ENCODE peak calls at places on chromosome 14, in eight cellular contexts. P is sigmoid colon, X is GM12878, T is HepG2, O is transverse colon, R is stomach, V is A549, J is K562. D is an unnamed sample.

GRCh38 chr14:73870525-73871235 is 16.0 kb upstream of the ZNF410 start:
- DNase-seq in P (no peak), X (no peak), T (no peak), O (no peak), R (no peak), V (no peak), J (no peak), D (no peak)

GRCh38 chr14:104223810-104224515 is 85.6 kb downstream of the KIF26A start:
- DNase-seq in P (no peak), X (no peak), T (no peak), O (peak), R (no peak), V (no peak), J (no peak), D (peak)

GRCh38 chr14:100408350-100409015 is 85.3 kb downstream of the SLC25A47 start:
- DNase-seq in P (no peak), X (no peak), T (no peak), O (no peak), R (no peak), V (peak), J (peak), D (peak)

GRCh38 chr14:73796881-73797539 is 54.6 kb upstream of the PTGR2 start:
- DNase-seq in P (peak), X (no peak), T (no peak), O (no peak), R (no peak), V (no peak), J (no peak), D (no peak)

GRCh38 chr14:59688224-59689170 is 111.9 kb upstream of the CCDC175 start:
- DNase-seq in P (no peak), X (no peak), T (peak), O (peak), R (peak), V (peak), J (peak), D (no peak)

GRCh38 chr14:94889520-94890312 is 119.8 kb upstream of the GSC start:
- DNase-seq in P (no peak), X (no peak), T (no peak), O (no peak), R (no peak), V (no peak), J (no peak), D (no peak)

GRCh38 chr14:54135804-54136280 is 179.2 kb upstream of the BMP4 start:
- DNase-seq in P (no peak), X (no peak), T (peak), O (no peak), R (no peak), V (no peak), J (no peak), D (no peak)

GRCh38 chr14:21192875-21193535 is 37.1 kb upstream of the OR5AU1 start:
- DNase-seq in P (no peak), X (no peak), T (no peak), O (no peak), R (no peak), V (no peak), J (no peak), D (no peak)

GRCh38 chr14:57578427-57579220 is 85.0 kb upstream of the CCDC198 start:
- DNase-seq in P (no peak), X (no peak), T (no peak), O (no peak), R (no peak), V (no peak), J (no peak), D (no peak)

GRCh38 chr14:57573193-57573592 is 79.5 kb upstream of the CCDC198 start:
- DNase-seq in P (no peak), X (no peak), T (no peak), O (no peak), R (no peak), V (no peak), J (no peak), D (no peak)

GRCh38 chr14:57575482-57575881 is 81.8 kb upstream of the CCDC198 start:
- DNase-seq in P (no peak), X (no peak), T (no peak), O (no peak), R (no peak), V (no peak), J (no peak), D (no peak)

GRCh38 chr14:57576498-57576897 is 82.8 kb upstream of the CCDC198 start:
- DNase-seq in P (no peak), X (no peak), T (no peak), O (no peak), R (no peak), V (no peak), J (no peak), D (no peak)

DNA sequence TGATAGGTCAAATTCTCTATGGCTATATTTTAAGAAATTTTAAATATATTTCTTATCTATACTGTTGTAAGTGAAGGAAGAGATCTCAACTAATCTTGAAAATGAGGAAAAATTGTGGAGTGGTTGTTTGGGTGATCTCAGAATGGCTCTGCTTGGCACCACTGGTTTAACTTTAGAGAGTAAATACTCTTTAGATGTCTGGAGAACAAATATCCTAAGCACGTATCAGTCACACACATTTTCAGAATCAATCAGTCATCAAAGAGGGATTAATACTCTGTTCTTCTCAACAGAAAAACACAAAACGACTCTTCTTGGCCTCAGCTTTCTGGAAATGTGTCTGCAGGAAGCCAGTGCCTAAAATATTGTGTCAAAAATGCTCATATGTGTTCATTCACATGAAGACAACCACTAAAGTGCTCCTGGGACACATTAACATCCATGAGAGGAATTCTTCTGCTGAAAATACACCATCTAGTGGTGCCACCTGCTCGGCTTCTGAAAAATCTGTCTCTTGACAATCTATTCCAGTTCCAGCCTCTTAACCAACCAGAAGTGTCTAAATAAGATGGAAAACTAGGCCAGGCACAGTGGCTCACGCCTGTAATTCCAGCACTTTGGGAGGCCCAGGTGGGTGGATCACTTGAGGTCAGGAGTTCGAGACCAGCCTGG is 81.1 kb upstream of the CCDC198 start:
- DNase-seq in P (no peak), X (no peak), T (peak), O (no peak), R (no peak), V (no peak), J (no peak), D (no peak)
- TF ChIP-seq EP300 in P (no peak), X (no peak), T (no peak), O (no peak), R (no peak), V (no peak), J (no peak), D (no peak)

DNA sequence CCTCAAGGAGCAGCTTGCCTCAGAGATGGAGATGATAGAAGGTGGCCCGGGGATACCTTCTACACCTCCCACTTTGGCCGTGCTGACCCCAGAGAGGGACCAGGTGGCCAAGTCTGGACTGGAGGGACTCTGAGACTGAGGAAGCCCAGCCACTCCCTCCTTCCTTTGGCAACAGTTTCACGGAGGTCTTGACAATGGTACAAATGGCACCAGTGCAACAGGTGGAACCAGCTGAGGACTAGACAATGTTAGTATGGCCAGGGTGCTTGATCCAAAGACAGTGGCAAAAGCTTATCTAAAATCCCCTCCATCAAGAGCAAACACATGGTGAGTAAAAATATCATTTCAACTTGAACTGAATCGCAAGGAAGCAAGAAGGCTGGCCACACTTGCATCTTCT is 117.4 kb downstream of the FOXN3 start:
- DNase-seq in P (no peak), X (no peak), T (no peak), O (no peak), R (no peak), V (no peak), J (no peak), D (no peak)
- TF ChIP-seq EP300 in P (no peak), X (no peak), T (no peak), O (no peak), R (no peak), V (no peak), J (no peak), D (no peak)

GRCh38 chr14:76131071-76131985 is 20.4 kb upstream of the GPATCH2L start:
- DNase-seq in P (no peak), X (no peak), T (no peak), O (no peak), R (no peak), V (no peak), J (no peak), D (no peak)

GRCh38 chr14:76129851-76130576 is 21.7 kb upstream of the GPATCH2L start:
- DNase-seq in P (no peak), X (no peak), T (no peak), O (no peak), R (no peak), V (no peak), J (no peak), D (no peak)

GRCh38 chr14:76136476-76137160 is 15.1 kb upstream of the GPATCH2L start:
- DNase-seq in P (no peak), X (no peak), T (no peak), O (no peak), R (no peak), V (no peak), J (peak), D (no peak)

GRCh38 chr14:76135722-76136121 is 16.0 kb upstream of the GPATCH2L start:
- DNase-seq in P (no peak), X (no peak), T (no peak), O (no peak), R (no peak), V (no peak), J (no peak), D (no peak)

DNA sequence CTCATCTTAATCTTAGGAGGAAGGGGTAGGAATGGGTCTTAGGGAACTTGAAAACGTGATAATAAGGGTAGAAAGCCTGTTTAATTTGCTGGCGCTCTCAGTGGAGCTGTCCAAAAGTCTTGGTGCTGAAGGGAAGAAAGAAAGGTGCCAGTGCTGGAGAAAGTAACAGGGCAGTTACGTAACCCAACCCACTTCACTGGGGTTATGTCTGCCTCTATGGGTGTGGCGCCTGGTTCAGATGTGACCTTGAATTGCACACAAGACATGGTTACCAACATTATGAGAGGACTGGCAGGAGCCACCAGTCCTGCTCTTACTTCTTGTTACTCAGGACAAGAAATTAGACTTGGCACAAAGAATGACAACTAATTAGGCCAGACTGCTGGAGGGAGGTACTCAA is 18.6 kb upstream of the GPATCH2L start:
- DNase-seq in P (no peak), X (no peak), T (peak), O (no peak), R (no peak), V (no peak), J (peak), D (no peak)
- TF ChIP-seq EP300 in P (no peak), X (no peak), T (no peak), O (no peak), R (no peak), V (no peak), J (no peak), D (no peak)

GRCh38 chr14:34701808-34702207 is 12.6 kb downstream of the CFL2 start:
- DNase-seq in P (no peak), X (no peak), T (no peak), O (no peak), R (no peak), V (no peak), J (no peak), D (no peak)

GRCh38 chr14:34699873-34700621 is 14.3 kb downstream of the CFL2 start:
- DNase-seq in P (no peak), X (no peak), T (peak), O (no peak), R (no peak), V (peak), J (no peak), D (no peak)

DNA sequence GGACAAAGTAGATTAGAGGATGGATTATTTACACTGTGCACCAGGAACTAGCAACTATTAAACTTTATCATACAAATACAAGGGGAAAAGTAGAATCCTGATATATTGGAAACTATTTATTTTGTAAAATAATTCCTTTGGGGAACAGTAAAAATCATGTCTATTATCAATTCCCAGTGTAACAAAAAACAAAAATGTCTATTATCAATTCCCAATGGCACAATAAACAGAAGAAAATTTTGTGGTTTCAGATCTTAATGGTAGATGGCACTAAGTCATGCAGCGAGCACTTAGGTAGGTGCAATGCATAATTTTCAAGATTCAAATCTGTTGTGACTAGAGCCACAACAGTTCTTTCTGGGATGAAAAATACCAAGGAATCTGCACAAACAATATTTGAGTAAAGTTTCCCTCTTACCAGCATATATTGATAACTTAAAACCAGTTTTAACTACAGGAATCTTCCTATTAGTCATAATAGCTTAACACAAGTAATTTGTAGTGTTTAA is 13.7 kb downstream of the CFL2 start:
- DNase-seq in P (no peak), X (no peak), T (no peak), O (no peak), R (no peak), V (no peak), J (no peak), D (no peak)
- TF ChIP-seq EP300 in P (no peak), X (no peak), T (no peak), O (no peak), R (no peak), V (no peak), J (no peak), D (no peak)

DNA sequence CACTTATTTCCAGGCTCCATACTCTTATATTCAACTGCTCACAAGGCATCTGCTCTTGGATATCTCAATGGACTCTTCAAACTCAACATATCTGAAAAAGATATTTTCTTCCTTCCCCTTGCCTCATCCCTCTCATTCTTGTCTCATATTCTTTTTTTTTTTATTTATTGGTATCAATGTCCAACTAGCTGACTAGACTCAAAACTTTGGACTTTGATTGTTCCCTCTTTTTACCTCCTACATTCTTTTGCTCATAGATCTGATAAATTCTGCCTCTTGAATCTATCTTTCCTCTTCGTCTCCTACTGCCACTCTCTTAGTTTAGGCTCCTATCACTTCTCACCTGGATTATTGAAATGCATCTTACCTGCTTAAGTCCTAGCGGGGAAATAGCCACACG is 25.8 kb downstream of the ARF6 start:
- DNase-seq in P (no peak), X (no peak), T (no peak), O (no peak), R (no peak), V (no peak), J (no peak), D (no peak)
- TF ChIP-seq EP300 in P (no peak), X (no peak), T (no peak), O (no peak), R (no peak), V (no peak), J (no peak), D (no peak)

GRCh38 chr14:70032447-70032846 is 153.2 kb downstream of the SMOC1 start:
- DNase-seq in P (no peak), X (no peak), T (peak), O (no peak), R (no peak), V (peak), J (no peak), D (no peak)
- TF ChIP-seq EP300 in P (no peak), X (no peak), T (no peak), O (no peak), R (no peak), V (no peak), J (no peak), D (no peak)

GRCh38 chr14:68541128-68541896 is 251.6 kb downstream of the ZFP36L1 start:
- DNase-seq in P (no peak), X (no peak), T (no peak), O (no peak), R (no peak), V (no peak), J (no peak), D (no peak)
- TF ChIP-seq EP300 in P (no peak), X (no peak), T (no peak), O (no peak), R (no peak), V (no peak), J (no peak), D (no peak)

DNA sequence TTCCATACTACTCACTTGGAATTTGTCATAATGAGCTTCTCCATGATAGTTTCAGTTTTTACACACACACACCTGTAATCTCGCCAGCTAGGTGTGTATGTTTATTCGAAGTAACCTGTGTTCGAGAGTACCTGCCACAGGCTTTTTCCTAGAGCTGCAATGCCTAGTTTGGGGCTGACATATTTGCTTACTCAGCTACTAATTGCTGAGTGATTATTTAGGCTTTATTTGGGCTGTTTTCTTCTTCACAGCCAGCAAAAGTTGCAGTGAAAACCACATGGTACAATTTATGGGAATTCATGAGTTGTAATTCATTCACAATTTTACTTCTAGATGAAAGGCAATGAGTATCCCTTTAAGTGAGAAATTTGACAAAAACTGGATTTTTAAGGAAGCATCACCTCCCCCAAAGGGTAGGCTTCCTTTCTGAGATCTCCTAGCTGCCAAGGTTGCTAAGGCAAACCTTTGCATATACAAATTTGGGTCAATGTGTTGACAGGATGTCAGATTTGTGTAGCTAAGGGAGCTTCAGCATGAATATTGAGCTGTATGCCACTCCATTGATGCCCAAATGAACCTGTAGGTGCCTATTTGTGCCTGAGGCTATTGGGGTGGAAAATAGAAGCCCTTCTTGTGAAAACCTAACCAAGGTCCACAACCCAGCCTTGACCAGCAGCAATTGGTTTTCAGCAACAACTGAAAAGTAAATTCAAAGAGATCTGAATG is 108.7 kb upstream of the OTX2 start:
- DNase-seq in P (no peak), X (no peak), T (no peak), O (no peak), R (no peak), V (no peak), J (no peak), D (no peak)
- TF ChIP-seq EP300 in P (no peak), X (no peak), T (no peak), O (no peak), R (no peak), V (no peak), J (no peak), D (no peak)

D was measured in upper lobe of left lung.